ENCODE peak calls at places on chromosomes 12 and 14, in five cellular contexts. One of them, this sample, is unnamed.

GRCh38 chr14:61342486-61342885 is 21.1 kb downstream of the PRKCH start:
- DNase-seq in mesenchymal stem cell: no peak
- DNase-seq in body of pancreas: no peak
- DNase-seq in A172: no peak
- DNase-seq in MV-4-11: no peak
- DNase-seq in this sample: no peak

GRCh38 chr12:127170271-127171180 is 1096.4 kb upstream of the TMEM132C start:
- DNase-seq in A172: no peak
- DNase-seq in mesenchymal stem cell: no peak
- DNase-seq in MV-4-11: no peak
- DNase-seq in body of pancreas: no peak
- DNase-seq in this sample: no peak

GRCh38 chr14:72891666-72892102 is 2.2 kb downstream of the DPF3 start:
- DNase-seq in MV-4-11: no peak
- DNase-seq in mesenchymal stem cell: no peak
- DNase-seq in body of pancreas: no peak
- DNase-seq in A172: no peak
- DNase-seq in this sample: no peak

GRCh38 chr12:82838123-82838522 is 151.4 kb downstream of the TMTC2 start:
- DNase-seq in A172: no peak
- DNase-seq in MV-4-11: no peak
- DNase-seq in mesenchymal stem cell: no peak
- DNase-seq in body of pancreas: no peak
- DNase-seq in this sample: no peak

GRCh38 chr14:61451491-61451890 is 130.1 kb downstream of the PRKCH start:
- DNase-seq in mesenchymal stem cell: no peak
- DNase-seq in MV-4-11: no peak
- DNase-seq in body of pancreas: no peak
- DNase-seq in A172: no peak
- DNase-seq in this sample: no peak

GRCh38 chr14:82642425-82642824 is 1108.8 kb upstream of the SEL1L start:
- DNase-seq in MV-4-11: no peak
- DNase-seq in mesenchymal stem cell: peak; percentile 35
- DNase-seq in body of pancreas: peak; percentile 66
- DNase-seq in A172: peak; percentile 48
- DNase-seq in this sample: no peak

GRCh38 chr14:64878775-64879634 is 702 bp downstream of the SPTB start:
- DNase-seq in A172: no peak
- DNase-seq in mesenchymal stem cell: peak; percentile 8
- DNase-seq in body of pancreas: peak; percentile 54
- DNase-seq in MV-4-11: no peak
- DNase-seq in this sample: no peak

GRCh38 chr12:76310110-76310509 is 38.1 kb downstream of the BBS10 start:
- DNase-seq in body of pancreas: no peak
- DNase-seq in mesenchymal stem cell: no peak
- DNase-seq in A172: peak; percentile 83
- DNase-seq in MV-4-11: no peak
- DNase-seq in this sample: no peak

This sample was measured in amygdala.